ENCODE peak calls at places on chromosomes 5 and 9, in four cellular contexts. P, J, B and O are unnamed samples.

GRCh38 chr9:34675048-34675714 is 12.7 kb upstream of the CCL27 start:
- DNase-seq in P (peak; percentile 80), J (peak; percentile 61), B (peak; percentile 89), O (peak; percentile 31)

GRCh38 chr5:135034186-135034962 is at the start of gene PITX1:
- DNase-seq in P (no peak), J (peak; percentile 55), B (no peak), O (no peak)

GRCh38 chr9:93674580-93675335 is 98.4 kb downstream of the PHF2 start:
- DNase-seq in P (no peak), J (no peak), B (peak; percentile 2), O (no peak)

GRCh38 chr9:16825971-16826370 is 44.5 kb downstream of the BNC2 start:
- DNase-seq in P (no peak), J (peak; percentile 66), B (no peak), O (no peak)

GRCh38 chr9:129336601-129337286 is 158.7 kb upstream of the IER5L start:
- DNase-seq in P (no peak), J (no peak), B (no peak), O (no peak)

GRCh38 chr5:163205645-163206044 is 231.8 kb upstream of the CCNG1 start:
- DNase-seq in P (no peak), J (no peak), B (no peak), O (no peak)

GRCh38 chr9:6566409-6567139 is 79.0 kb downstream of the GLDC start:
- DNase-seq in P (no peak), J (peak; percentile 99), B (no peak), O (peak; percentile 19)

GRCh38 chr9:120715331-120715924 is 1.2 kb upstream of the MEGF9 start:
- DNase-seq in P (peak; percentile 44), J (peak; percentile 28), B (no peak), O (no peak)

GRCh38 chr5:80417973-80418372 is 10.1 kb downstream of the ZFYVE16 start:
- DNase-seq in P (no peak), J (no peak), B (no peak), O (no peak)

GRCh38 chr9:91898451-91899433 is 51.3 kb downstream of the ROR2 start:
- DNase-seq in P (no peak), J (peak; percentile 37), B (peak; percentile 58), O (no peak)

GRCh38 chr9:35518212-35518917 is 28.5 kb downstream of the RUSC2 start:
- DNase-seq in P (no peak), J (peak; percentile 98), B (peak; percentile 33), O (no peak)

GRCh38 chr9:83280259-83280658 is 217.3 kb upstream of the RASEF start:
- DNase-seq in P (no peak), J (peak; percentile 45), B (no peak), O (no peak)

GRCh38 chr5:78972654-78973428 is 12.3 kb downstream of the ARSB start:
- DNase-seq in P (no peak), J (no peak), B (no peak), O (no peak)

GRCh38 chr5:167442922-167443321 is 848.5 kb upstream of the WWC1 start:
- DNase-seq in P (no peak), J (peak; percentile 63), B (no peak), O (no peak)

GRCh38 chr5:88140396-88140862 is 128.2 kb downstream of the TMEM161B start:
- DNase-seq in P (peak; percentile 28), J (no peak), B (peak; percentile 31), O (no peak)